ENCODE peak calls at places on chromosome 3, in eight cellular contexts. F, Z, M, K, E, Q, J and D are unnamed samples.
A peak's percentile ranks its signal among the peaks of the same experiment; 100 is the strongest.

GRCh38 chr3:157388976-157389375 is 47.7 kb upstream of the PTX3 start:
- DNase-seq in K (no peak), M (no peak), Z (no peak), F (no peak), E (no peak), Q (no peak), J (no peak), D (peak; percentile 61)

GRCh38 chr3:168249539-168250414 is 154.1 kb upstream of the GOLIM4 start:
- DNase-seq in E (peak; percentile 68), Q (peak; percentile 95), F (no peak), Z (peak; percentile 83), J (peak; percentile 70), K (peak; percentile 76), M (peak; percentile 92), D (peak; percentile 72)

GRCh38 chr3:186044973-186045372 is 63.9 kb downstream of the ETV5 start:
- DNase-seq in Q (peak; percentile 41), K (no peak), F (no peak), M (no peak), Z (no peak), J (no peak), E (no peak), D (peak; percentile 99)

GRCh38 chr3:49656541-49657112 is 17.5 kb upstream of the APEH start:
- DNase-seq in K (no peak), M (no peak), Z (no peak), E (no peak), Q (no peak), J (no peak), F (no peak), D (no peak)

GRCh38 chr3:48273594-48274211 is 32.8 kb downstream of the ZNF589 start:
- DNase-seq in K (peak; percentile 66), F (peak; percentile 32), E (peak; percentile 80), Q (peak; percentile 89), Z (no peak), J (no peak), M (peak; percentile 69), D (peak; percentile 76)

GRCh38 chr3:184491867-184492615 is 69.5 kb upstream of the EPHB3 start:
- DNase-seq in K (no peak), J (peak; percentile 56), Q (peak; percentile 67), M (no peak), F (no peak), E (peak; percentile 62), Z (peak; percentile 70), D (no peak)

GRCh38 chr3:65439641-65440040 is 599.1 kb downstream of the MAGI1 start:
- DNase-seq in Q (peak; percentile 85), E (peak; percentile 84), K (peak; percentile 71), M (peak; percentile 75), F (no peak), J (peak; percentile 21), Z (no peak), D (peak; percentile 59)

GRCh38 chr3:116135462-116135861 is 309.8 kb downstream of the LSAMP start:
- DNase-seq in J (no peak), M (peak; percentile 53), K (peak; percentile 89), Z (no peak), F (no peak), E (peak; percentile 91), Q (no peak), D (peak; percentile 1)

GRCh38 chr3:35772364-35773009 is 133.2 kb downstream of the ARPP21 start:
- DNase-seq in Z (no peak), M (no peak), J (peak; percentile 31), Q (no peak), F (no peak), E (no peak), K (no peak), D (no peak)

GRCh38 chr3:124107074-124107473 is 115.2 kb upstream of the ROPN1 start:
- DNase-seq in M (no peak), K (no peak), F (no peak), E (no peak), Z (no peak), J (no peak), Q (no peak), D (no peak)

GRCh38 chr3:102163818-102164154 is 271.0 kb upstream of the ZPLD1 start:
- DNase-seq in M (no peak), F (no peak), Z (no peak), E (no peak), J (no peak), Q (no peak), K (no peak), D (no peak)

GRCh38 chr3:74630602-74631001 is 16.1 kb upstream of the CNTN3 start:
- DNase-seq in M (no peak), E (no peak), K (no peak), Q (peak; percentile 25), F (no peak), J (no peak), Z (no peak), D (no peak)

GRCh38 chr3:155407971-155408370 is 114.5 kb upstream of the STRIT1 start:
- DNase-seq in Z (no peak), E (no peak), K (no peak), J (no peak), F (no peak), Q (no peak), M (no peak), D (no peak)

GRCh38 chr3:190517696-190518095 is 3.8 kb downstream of the IL1RAP start:
- DNase-seq in J (no peak), K (no peak), Z (no peak), Q (no peak), E (no peak), F (no peak), M (no peak), D (no peak)

GRCh38 chr3:177106594-177106993 is 90.7 kb downstream of the TBL1XR1 start:
- DNase-seq in F (no peak), J (no peak), K (no peak), E (no peak), Z (no peak), M (no peak), Q (no peak), D (no peak)

GRCh38 chr3:127406309-127407025 is 118.6 kb upstream of the PRR20G start:
- DNase-seq in E (peak; percentile 43), K (peak; percentile 40), M (no peak), J (no peak), F (no peak), Q (peak; percentile 50), Z (peak; percentile 51), D (no peak)

GRCh38 chr3:126907557-126907956 is 75.4 kb upstream of the PLXNA1 start:
- DNase-seq in Z (no peak), E (no peak), J (no peak), K (peak; percentile 33), F (no peak), M (no peak), Q (no peak), D (no peak)

GRCh38 chr3:117404153-117404552 is 694.6 kb downstream of the TUSC7 start:
- DNase-seq in M (no peak), Z (no peak), Q (no peak), K (no peak), J (no peak), E (no peak), F (no peak), D (no peak)
- TF ChIP-seq CTCF in M (no peak), Z (no peak), Q (no peak), K (no peak), J (no peak), E (no peak), F (no peak), D (no peak)

GRCh38 chr3:16507540-16508241 is 5.8 kb downstream of the RFTN1 start:
- DNase-seq in F (no peak), Z (no peak), M (no peak), Q (no peak), E (no peak), J (no peak), K (no peak), D (no peak)
- H3K4me3 ChIP-seq in F (no peak overlapping the region), Z (no peak overlapping the region), M (no peak overlapping the region), Q (no peak overlapping the region), E (no peak overlapping the region), J (no peak overlapping the region), K (no peak overlapping the region), D (no peak overlapping the region)

GRCh38 chr3:125416235-125416634 is 41.1 kb upstream of the ZNF148 start:
- DNase-seq in K (no peak), E (no peak), Z (no peak), F (no peak), M (no peak), J (no peak), Q (no peak), D (no peak)

GRCh38 chr3:125418306-125418705 is 43.2 kb upstream of the ZNF148 start:
- DNase-seq in F (no peak), Z (no peak), M (no peak), J (no peak), E (no peak), K (no peak), Q (no peak), D (no peak)

GRCh38 chr3:125410922-125411321 is 35.8 kb upstream of the ZNF148 start:
- DNase-seq in Z (no peak), E (no peak), J (no peak), K (no peak), M (no peak), Q (no peak), F (no peak), D (no peak)

GRCh38 chr3:125414671-125415070 is 39.5 kb upstream of the ZNF148 start:
- DNase-seq in Q (no peak), K (no peak), E (no peak), Z (no peak), F (no peak), M (no peak), J (no peak), D (no peak)
- H3K4me1 ChIP-seq in Q (no peaks in the 10 kb centered on the region), K (no peaks in the 10 kb centered on the region), E (no peaks in the 10 kb centered on the region), Z (no peaks in the 10 kb centered on the region), F (no peaks in the 10 kb centered on the region), M (no peaks in the 10 kb centered on the region), J (no peaks in the 10 kb centered on the region), D (no peaks in the 10 kb centered on the region)

DNA sequence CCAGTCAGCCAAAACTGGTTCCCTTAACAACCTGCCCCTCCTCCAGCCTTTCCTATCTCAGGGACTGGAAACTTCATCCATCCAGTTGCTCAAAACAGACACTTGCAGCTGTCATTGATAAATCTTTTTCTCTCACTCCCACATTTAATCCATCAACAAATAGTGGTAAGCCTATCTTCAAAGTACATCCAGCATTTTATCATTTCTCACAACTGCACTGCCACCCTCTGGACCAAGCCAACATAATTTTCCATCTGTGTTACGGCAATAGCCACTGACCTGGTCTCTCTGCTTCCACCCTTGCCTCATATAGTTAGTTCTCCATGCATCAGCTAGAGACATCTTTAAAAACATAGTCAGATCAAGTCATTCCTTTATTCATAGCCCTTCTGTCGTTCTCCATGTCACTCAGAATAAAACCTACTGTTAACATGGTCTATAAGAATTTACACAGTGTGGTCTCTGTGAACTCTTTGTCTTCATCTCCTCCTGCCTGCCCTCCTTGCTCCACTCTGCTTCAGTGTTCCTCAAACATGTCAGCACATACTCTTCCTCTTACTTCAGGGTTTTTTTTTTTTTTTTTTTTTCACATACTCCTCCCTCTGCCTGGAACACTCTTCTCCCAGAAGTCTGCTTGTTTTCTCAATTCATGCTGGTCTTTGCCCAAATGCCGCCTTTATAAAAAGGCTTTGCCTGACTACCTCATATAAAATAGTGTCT is 102.5 kb upstream of the COL6A5 start:
- DNase-seq in E (no peak), Z (no peak), Q (no peak), J (no peak), K (no peak), M (peak; percentile 36), F (peak; percentile 2), D (peak; percentile 17)
- TF ChIP-seq CTCF in E (peak; percentile 28), Z (no peak), Q (peak; percentile 28), J (no peak), K (no peak), M (peak; percentile 33), F (peak; percentile 41), D (no peak)

GRCh38 chr3:46574263-46574662 is 8.2 kb upstream of the LRRC2 start:
- DNase-seq in E (no peak), J (no peak), Z (no peak), M (peak; percentile 66), K (no peak), Q (peak; percentile 95), F (no peak), D (no peak)
- H3K4me3 ChIP-seq in E (no peak overlapping the region), J (no peak overlapping the region), Z (no peak overlapping the region), M (no peak overlapping the region), K (no peak overlapping the region), Q (peak overlapping the region; percentile 89), F (no peak overlapping the region), D (no peak overlapping the region)